ENCODE peak calls at places on chromosomes 12 and 14, in seven cellular contexts. W is fibroblast of mammary gland, L is omental fat pad, K is mammary epithelial cell, F is AG09309, V is A549, N is suprapubic skin. Y is an unnamed sample.

GRCh38 chr12:132524405-132524804 is 34.5 kb downstream of the FBRSL1 start:
- DNase-seq in W (peak; percentile 70), L (no peak), K (peak; percentile 97), F (no peak), V (peak; percentile 97), N (no peak), Y (no peak)

GRCh38 chr14:70907172-70907995 is at the start of gene PCNX1:
- DNase-seq in W (peak; percentile 79), L (peak; percentile 59), K (peak; percentile 83), F (no peak), V (peak; percentile 87), N (peak; percentile 93), Y (peak; percentile 55)

GRCh38 chr14:74979442-74980397 is 23.0 kb upstream of the EIF2B2 start:
- DNase-seq in W (no peak), L (no peak), K (no peak), F (no peak), V (no peak), N (peak; percentile 62), Y (no peak)

GRCh38 chr14:101821528-101821927 is 60.0 kb downstream of the PPP2R5C start:
- DNase-seq in W (no peak), L (no peak), K (no peak), F (no peak), V (no peak), N (no peak), Y (no peak)

GRCh38 chr12:46214668-46215429 is 54.0 kb downstream of the SLC38A1 start:
- DNase-seq in W (no peak), L (no peak), K (no peak), F (no peak), V (no peak), N (no peak), Y (no peak)

GRCh38 chr12:67155863-67156262 is 113.3 kb upstream of the CAND1 start:
- DNase-seq in W (peak; percentile 59), L (no peak), K (peak; percentile 77), F (no peak), V (no peak), N (no peak), Y (no peak)

GRCh38 chr12:83477289-83477688 is 790.6 kb downstream of the TMTC2 start:
- DNase-seq in W (no peak), L (no peak), K (no peak), F (no peak), V (no peak), N (no peak), Y (no peak)

GRCh38 chr14:100320157-100320856 is 2.8 kb upstream of the SLC25A47 start:
- DNase-seq in W (no peak), L (no peak), K (peak; percentile 57), F (no peak), V (no peak), N (no peak), Y (no peak)

GRCh38 chr14:56150018-56150417 is 31.8 kb downstream of the PELI2 start:
- DNase-seq in W (no peak), L (no peak), K (no peak), F (no peak), V (no peak), N (no peak), Y (no peak)

GRCh38 chr14:90599748-90600507 is 203.1 kb downstream of the CALM1 start:
- DNase-seq in W (peak; percentile 17), L (no peak), K (peak; percentile 6), F (no peak), V (no peak), N (no peak), Y (no peak)

GRCh38 chr14:66359500-66359899 is 126.7 kb upstream of the CCDC196 start:
- DNase-seq in W (peak; percentile 77), L (no peak), K (peak; percentile 25), F (no peak), V (peak; percentile 41), N (no peak), Y (no peak)

GRCh38 chr14:99465288-99465687 is 15.4 kb downstream of the SETD3 start:
- DNase-seq in W (no peak), L (no peak), K (no peak), F (no peak), V (no peak), N (no peak), Y (no peak)

GRCh38 chr14:100471451-100472093 is 115.6 kb downstream of the BEGAIN start:
- DNase-seq in W (no peak), L (no peak), K (no peak), F (no peak), V (no peak), N (no peak), Y (no peak)

GRCh38 chr12:10301103-10301502 is 6.6 kb upstream of the KLRD1 start:
- DNase-seq in W (no peak), L (no peak), K (peak; percentile 44), F (no peak), V (no peak), N (no peak), Y (no peak)

GRCh38 chr14:103126088-103126872 is 3.0 kb downstream of the TNFAIP2 start:
- DNase-seq in W (no peak), L (no peak), K (no peak), F (no peak), V (no peak), N (no peak), Y (no peak)

GRCh38 chr14:101328412-101329149 is 232.7 kb upstream of the DIO3 start:
- DNase-seq in W (no peak), L (no peak), K (no peak), F (no peak), V (no peak), N (no peak), Y (no peak)

GRCh38 chr14:28323951-28324741 is 442.4 kb upstream of the FOXG1 start:
- DNase-seq in W (no peak), L (no peak), K (peak; percentile 20), F (no peak), V (no peak), N (no peak), Y (no peak)

GRCh38 chr12:48028541-48029400 is 24.5 kb upstream of the COL2A1 start:
- DNase-seq in W (no peak), L (no peak), K (no peak), F (no peak), V (no peak), N (no peak), Y (no peak)

GRCh38 chr14:69708586-69709169 is 58.3 kb upstream of the SRSF5 start:
- DNase-seq in W (no peak), L (no peak), K (no peak), F (no peak), V (no peak), N (no peak), Y (no peak)

GRCh38 chr12:4275869-4276253 is 2.3 kb downstream of the CCND2 start:
- DNase-seq in W (no peak), L (no peak), K (no peak), F (no peak), V (no peak), N (no peak), Y (no peak)

GRCh38 chr14:54186821-54187365 is 209.9 kb upstream of the CDKN3 start:
- DNase-seq in W (no peak), L (no peak), K (no peak), F (no peak), V (no peak), N (no peak), Y (no peak)

GRCh38 chr14:106872619-106873446 is 1346.5 kb downstream of the TMEM121 start:
- DNase-seq in W (peak; percentile 14), L (no peak), K (peak; percentile 83), F (no peak), V (peak; percentile 53), N (no peak), Y (no peak)

DNA sequence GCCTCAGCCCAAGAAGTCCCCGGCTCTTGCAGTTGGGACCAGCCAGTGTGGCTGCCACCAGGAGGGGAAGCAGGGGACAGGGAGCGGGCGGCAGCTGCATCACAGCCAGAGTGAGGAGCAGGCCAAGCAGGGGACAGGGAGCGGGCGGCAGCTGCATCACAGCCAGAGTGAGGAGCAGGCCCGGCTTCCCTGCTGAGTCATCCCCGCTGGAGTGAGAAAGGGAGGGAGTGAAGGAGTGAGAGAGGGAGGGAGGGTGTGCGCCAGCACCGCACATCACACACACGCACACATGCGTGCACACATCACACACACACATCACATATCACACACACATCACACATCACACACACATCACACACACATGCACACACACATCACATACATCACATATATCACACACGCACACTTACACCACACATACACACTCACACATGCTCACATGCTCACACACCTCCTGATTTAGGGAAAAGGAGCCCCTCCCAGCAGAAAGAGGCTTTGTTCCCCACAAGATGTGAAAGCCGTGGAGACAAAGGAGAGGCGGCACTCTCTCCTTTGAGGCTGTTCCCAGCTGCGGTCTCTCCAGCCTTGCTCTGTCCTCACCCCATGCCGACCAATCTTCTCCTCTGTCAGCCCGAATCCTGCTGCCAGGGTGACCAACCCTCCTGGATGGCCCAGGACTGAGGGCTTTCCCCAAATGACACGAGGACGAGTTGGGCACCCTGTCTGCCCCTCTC is 16.8 kb upstream of the ZDHHC22 start:
- DNase-seq in W (peak; percentile 58), L (no peak), K (peak; percentile 40), F (peak; percentile 24), V (no peak), N (no peak), Y (no peak)
- TF ChIP-seq CTCF in W (no peak), L (no peak), K (no peak), F (no peak), V (no peak), N (no peak), Y (no peak)

DNA sequence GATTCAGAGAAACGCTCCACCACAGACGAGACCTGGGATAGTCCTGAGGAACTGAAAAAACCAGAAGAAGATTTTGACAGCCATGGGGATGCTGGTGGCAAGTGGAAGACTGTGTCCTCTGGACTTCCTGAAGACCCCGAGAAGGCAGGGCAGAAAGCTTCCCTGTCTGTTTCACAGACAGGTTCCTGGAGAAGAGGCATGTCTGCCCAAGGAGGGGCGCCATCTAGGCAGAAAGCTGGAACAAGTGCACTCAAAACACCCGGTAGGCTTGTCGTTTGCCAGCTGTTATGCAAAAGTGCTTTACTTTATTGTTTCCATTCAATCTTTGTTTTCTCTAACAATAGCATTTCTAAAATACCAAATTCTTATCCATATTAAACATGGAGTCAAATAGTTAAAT is 287.3 kb downstream of the NAV3 start:
- DNase-seq in W (no peak), L (no peak), K (no peak), F (no peak), V (no peak), N (no peak), Y (no peak)
- TF ChIP-seq CTCF in W (peak; percentile 20), L (no peak), K (peak; percentile 9), F (no peak), V (no peak), N (no peak), Y (peak; percentile 27)

DNA sequence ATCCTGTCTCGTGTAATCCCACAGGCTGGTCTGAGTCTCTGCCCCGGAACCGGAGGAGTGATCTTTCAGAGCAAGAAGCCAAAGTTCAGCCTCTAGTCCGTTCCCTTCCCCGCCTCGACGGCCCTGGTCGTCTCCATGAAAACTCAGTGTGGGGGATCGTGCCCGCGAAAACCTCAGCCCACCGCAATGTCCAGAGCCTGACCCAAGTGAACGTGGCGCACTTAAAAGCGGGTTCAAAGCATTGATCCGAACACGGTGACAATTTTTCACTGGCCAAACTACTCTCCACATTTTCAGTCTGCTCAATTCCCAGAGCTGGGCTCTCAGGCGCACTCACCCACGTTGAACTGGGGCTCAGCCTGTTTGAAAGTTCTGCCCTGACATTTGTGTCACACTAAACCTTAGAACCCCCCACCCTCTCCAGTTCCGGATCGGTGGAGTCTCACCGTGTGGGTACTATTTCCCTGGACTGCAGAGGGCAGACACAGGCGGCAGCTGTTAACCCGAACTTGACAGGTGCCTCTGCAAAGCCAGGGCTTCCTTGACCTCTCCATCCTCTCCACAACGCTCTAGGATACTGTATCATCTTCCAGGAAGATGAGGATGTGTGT is 883 bp upstream of the PRICKLE1 start:
- DNase-seq in W (no peak), L (no peak), K (peak; percentile 30), F (no peak), V (peak; percentile 28), N (peak; percentile 69), Y (no peak)
- TF ChIP-seq CTCF in W (no peak), L (no peak), K (peak; percentile 41), F (peak; percentile 8), V (peak; percentile 11), N (no peak), Y (no peak)

GRCh38 chr14:22276913-22277816 is 311.9 kb downstream of the DAD1 start:
- DNase-seq in W (peak; percentile 30), L (no peak), K (no peak), F (no peak), V (no peak), N (no peak), Y (no peak)
- TF ChIP-seq CTCF in W (peak; percentile 71), L (no peak), K (peak; percentile 63), F (peak; percentile 49), V (peak; percentile 68), N (no peak), Y (peak; percentile 52)